ENCODE peak calls at places on chromosomes 4 and X, in eight cellular contexts. D, C, B, J, E, V, T and Z are unnamed samples.

GRCh38 chrX:68894513-68895338 is 65.9 kb downstream of the EFNB1 start:
- DNase-seq in D (peak; percentile 48), C (peak; percentile 18), B (no peak), J (peak; percentile 42), E (peak; percentile 65), V (peak; percentile 47), T (peak; percentile 37), Z (peak; percentile 84)

GRCh38 chr4:114349543-114350175 is 248.9 kb upstream of the UGT8 start:
- DNase-seq in D (no peak), C (peak; percentile 85), B (no peak), J (no peak), E (no peak), V (no peak), T (no peak), Z (no peak)

GRCh38 chr4:4937926-4938325 is 78.5 kb downstream of the MSX1 start:
- DNase-seq in D (no peak), C (no peak), B (no peak), J (no peak), E (no peak), V (no peak), T (no peak), Z (no peak)

GRCh38 chrX:119541188-119541587 is 24.0 kb downstream of the STEEP1 start:
- DNase-seq in D (no peak), C (peak; percentile 86), B (no peak), J (no peak), E (no peak), V (no peak), T (no peak), Z (no peak)

GRCh38 chr4:123343400-123344060 is 53.1 kb upstream of the SPRY1 start:
- DNase-seq in D (no peak), C (no peak), B (no peak), J (no peak), E (no peak), V (peak; percentile 25), T (no peak), Z (no peak)

GRCh38 chr4:141580523-141580922 is 55.9 kb upstream of the IL15 start:
- DNase-seq in D (no peak), C (peak; percentile 19), B (no peak), J (no peak), E (no peak), V (no peak), T (no peak), Z (no peak)

GRCh38 chr4:1111259-1111809 is 2.0 kb downstream of the RNF212 start:
- DNase-seq in D (no peak), C (no peak), B (no peak), J (no peak), E (no peak), V (no peak), T (no peak), Z (no peak)

GRCh38 chr4:187176261-187176910 is 452.7 kb upstream of the FAT1 start:
- DNase-seq in D (no peak), C (peak; percentile 38), B (no peak), J (no peak), E (no peak), V (no peak), T (no peak), Z (no peak)

GRCh38 chrX:53287493-53288138 is 6.2 kb upstream of the IQSEC2 start:
- DNase-seq in D (peak; percentile 55), C (peak; percentile 66), B (no peak), J (peak; percentile 88), E (peak; percentile 70), V (peak; percentile 39), T (peak; percentile 82), Z (peak; percentile 72)

GRCh38 chrX:15321447-15321846 is 6.0 kb upstream of the ASB11 start:
- DNase-seq in D (no peak), C (no peak), B (no peak), J (peak; percentile 67), E (no peak), V (no peak), T (no peak), Z (no peak)

GRCh38 chrX:130626521-130626920 is 224.7 kb downstream of the RBMX2 start:
- DNase-seq in D (no peak), C (peak; percentile 4), B (no peak), J (no peak), E (no peak), V (no peak), T (no peak), Z (no peak)

GRCh38 chr4:112519689-112520597 is 4.0 kb upstream of the NEUROG2 start:
- DNase-seq in D (no peak), C (no peak), B (no peak), J (no peak), E (no peak), V (no peak), T (no peak), Z (no peak)

GRCh38 chr4:1172971-1173757 is 781 bp upstream of the SPON2 start:
- DNase-seq in D (peak; percentile 55), C (peak; percentile 78), B (no peak), J (no peak), E (no peak), V (no peak), T (no peak), Z (no peak)

GRCh38 chr4:90142091-90142490 is 14.9 kb downstream of the CCSER1 start:
- DNase-seq in D (no peak), C (no peak), B (no peak), J (no peak), E (no peak), V (no peak), T (no peak), Z (no peak)

GRCh38 chr4:5730993-5731975 is 20.3 kb downstream of the EVC start:
- DNase-seq in D (no peak), C (no peak), B (no peak), J (peak; percentile 67), E (no peak), V (no peak), T (no peak), Z (no peak)

GRCh38 chr4:93313207-93313606 is 515.3 kb upstream of the ATOH1 start:
- DNase-seq in D (no peak), C (peak; percentile 41), B (no peak), J (no peak), E (no peak), V (no peak), T (no peak), Z (no peak)

GRCh38 chr4:73080789-73081188 is 11.3 kb upstream of the COX18 start:
- DNase-seq in D (no peak), C (no peak), B (no peak), J (no peak), E (no peak), V (no peak), T (no peak), Z (no peak)

GRCh38 chrX:110407910-110408545 is 49.4 kb downstream of the RTL9 start:
- DNase-seq in D (no peak), C (peak; percentile 71), B (no peak), J (peak; percentile 60), E (peak; percentile 28), V (no peak), T (peak; percentile 75), Z (no peak)

GRCh38 chr4:499563-499962 is 553 bp downstream of the PIGG start:
- DNase-seq in D (no peak), C (no peak), B (no peak), J (peak; percentile 18), E (no peak), V (no peak), T (no peak), Z (no peak)

GRCh38 chrX:154546354-154547244 is at the start of gene G6PD:
- DNase-seq in D (no peak), C (peak; percentile 35), B (peak; percentile 78), J (peak; percentile 81), E (peak; percentile 83), V (no peak), T (no peak), Z (peak; percentile 76)
- TF ChIP-seq POLR2A in D (peak; percentile 33), C (peak; percentile 65), B (peak; percentile 79), J (peak; percentile 68), E (no peak), V (peak; percentile 52), T (peak; percentile 34), Z (peak; percentile 30)

GRCh38 chr4:133982533-133983224 is 218.9 kb downstream of the PABPC4L start:
- DNase-seq in D (no peak), C (peak; percentile 17), B (no peak), J (no peak), E (no peak), V (no peak), T (no peak), Z (no peak)
- TF ChIP-seq POLR2A in D (no peak), C (no peak), B (no peak), J (no peak), E (no peak), V (no peak), T (no peak), Z (no peak)

DNA sequence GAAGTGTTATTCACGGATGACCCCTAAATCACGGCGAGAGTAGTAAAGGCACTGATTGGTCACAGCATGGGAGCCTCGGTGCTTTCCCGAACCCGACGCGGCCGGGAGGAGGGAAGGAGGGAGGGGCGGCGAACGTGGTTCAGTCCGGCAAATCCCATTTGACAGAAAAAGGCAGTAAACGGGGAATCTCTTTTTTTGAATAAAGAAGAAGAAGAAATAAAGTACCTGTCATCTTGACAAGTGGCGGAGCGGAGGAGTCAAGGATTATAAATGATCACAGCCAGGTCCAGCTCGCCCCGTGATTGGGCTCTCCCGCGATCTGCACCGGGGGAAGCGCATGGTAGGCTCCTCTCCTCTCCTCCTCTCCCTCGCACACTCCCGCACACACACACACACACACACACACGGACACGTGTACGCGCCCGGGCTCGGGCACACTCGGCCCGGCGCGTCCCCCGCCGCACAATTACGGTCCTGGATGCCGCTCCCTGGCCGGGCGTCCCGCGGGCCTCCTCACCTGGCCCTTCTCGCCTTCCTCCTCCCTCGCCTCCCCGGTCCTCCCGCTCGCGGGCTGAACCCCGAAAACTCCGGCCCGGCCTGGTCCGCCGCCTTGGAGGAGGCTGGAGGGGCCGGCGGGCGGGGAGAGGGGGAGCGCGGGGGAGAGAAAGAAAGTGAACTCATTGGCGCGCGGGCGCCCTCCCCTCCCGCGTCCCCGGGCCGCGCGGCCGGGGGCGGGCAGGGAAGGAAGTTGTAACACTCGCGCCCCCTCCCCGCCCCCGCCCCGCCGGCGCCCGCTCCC is 99.2 kb upstream of the TENM3 start:
- DNase-seq in D (peak; percentile 25), C (peak; percentile 83), B (no peak), J (no peak), E (peak; percentile 12), V (peak; percentile 28), T (peak; percentile 69), Z (no peak)
- TF ChIP-seq POLR2A in D (no peak), C (peak; percentile 74), B (no peak), J (no peak), E (no peak), V (no peak), T (no peak), Z (no peak)

GRCh38 chr4:102501176-102501634 is at the start of gene NFKB1:
- DNase-seq in D (peak; percentile 70), C (peak; percentile 89), B (peak; percentile 38), J (peak; percentile 86), E (peak; percentile 73), V (peak; percentile 78), T (peak; percentile 78), Z (peak; percentile 81)

GRCh38 chr4:102503831-102504786 is 3.0 kb downstream of the NFKB1 start:
- DNase-seq in D (no peak), C (no peak), B (no peak), J (peak; percentile 29), E (no peak), V (no peak), T (no peak), Z (no peak)

GRCh38 chr4:102500371-102501175 is 586 bp upstream of the NFKB1 start:
- DNase-seq in D (peak; percentile 78), C (peak; percentile 61), B (no peak), J (peak; percentile 58), E (peak; percentile 52), V (peak; percentile 52), T (peak; percentile 66), Z (peak; percentile 84)

GRCh38 chr4:102503301-102503746 is 2.2 kb downstream of the NFKB1 start:
- DNase-seq in D (no peak), C (no peak), B (no peak), J (peak; percentile 50), E (no peak), V (no peak), T (no peak), Z (no peak)

GRCh38 chr4:102501635-102502382 is 650 bp downstream of the NFKB1 start:
- DNase-seq in D (peak; percentile 77), C (peak; percentile 76), B (peak; percentile 32), J (peak; percentile 95), E (peak; percentile 86), V (peak; percentile 76), T (peak; percentile 81), Z (peak; percentile 82)
- TF ChIP-seq POLR2A in D (peak; percentile 48), C (peak; percentile 33), B (peak; percentile 82), J (no peak), E (peak; percentile 70), V (peak; percentile 51), T (peak; percentile 41), Z (no peak)